ENCODE peak calls at places on chromosome 11, in nine cellular contexts. One of them, this sample, is unnamed.

GRCh38 chr11:103682318-103683184 is 353.9 kb upstream of the DDI1 start:
- DNase-seq in posterior cingulate gyrus: peak; percentile 72
- DNase-seq in hippocampal formation: peak; percentile 60
- DNase-seq in tibial artery: peak; percentile 63
- DNase-seq in psoas muscle: no peak
- DNase-seq in stimulated activated naive CD8-positive, alpha-beta T cell treated with anti-CD3 and anti-CD28 coated beads, Interleukin-15, Interleukin-2, amounts not matched to agents 100 U/mL and 50 U/mL, for 24 hours: peak; percentile 24
- DNase-seq in astrocyte of the hippocampus: peak; percentile 87
- DNase-seq in Peyer's patch: peak; percentile 66
- DNase-seq in activated CD8-positive, alpha-beta memory T cell treated with anti-CD3 and anti-CD28 coated beads, Interleukin-2, amount 50 U/mL, for 4 hours: peak; percentile 22
- DNase-seq in this sample: peak; percentile 82

GRCh38 chr11:69140635-69141034 is 15.1 kb upstream of the SMIM38 start:
- DNase-seq in posterior cingulate gyrus: no peak
- DNase-seq in hippocampal formation: no peak
- DNase-seq in tibial artery: no peak
- DNase-seq in psoas muscle: no peak
- DNase-seq in stimulated activated naive CD8-positive, alpha-beta T cell treated with anti-CD3 and anti-CD28 coated beads, Interleukin-15, Interleukin-2, amounts not matched to agents 100 U/mL and 50 U/mL, for 24 hours: no peak
- DNase-seq in astrocyte of the hippocampus: no peak
- DNase-seq in Peyer's patch: no peak
- DNase-seq in activated CD8-positive, alpha-beta memory T cell treated with anti-CD3 and anti-CD28 coated beads, Interleukin-2, amount 50 U/mL, for 4 hours: no peak
- DNase-seq in this sample: no peak

GRCh38 chr11:95379460-95379859 is 148.5 kb upstream of the SESN3 start:
- DNase-seq in posterior cingulate gyrus: no peak
- DNase-seq in hippocampal formation: no peak
- DNase-seq in tibial artery: no peak
- DNase-seq in psoas muscle: no peak
- DNase-seq in stimulated activated naive CD8-positive, alpha-beta T cell treated with anti-CD3 and anti-CD28 coated beads, Interleukin-15, Interleukin-2, amounts not matched to agents 100 U/mL and 50 U/mL, for 24 hours: no peak
- DNase-seq in astrocyte of the hippocampus: no peak
- DNase-seq in Peyer's patch: no peak
- DNase-seq in activated CD8-positive, alpha-beta memory T cell treated with anti-CD3 and anti-CD28 coated beads, Interleukin-2, amount 50 U/mL, for 4 hours: no peak
- DNase-seq in this sample: no peak

GRCh38 chr11:124415356-124415923 is 9.2 kb downstream of the OR8B4 start:
- DNase-seq in posterior cingulate gyrus: no peak
- DNase-seq in hippocampal formation: no peak
- DNase-seq in tibial artery: no peak
- DNase-seq in psoas muscle: no peak
- DNase-seq in stimulated activated naive CD8-positive, alpha-beta T cell treated with anti-CD3 and anti-CD28 coated beads, Interleukin-15, Interleukin-2, amounts not matched to agents 100 U/mL and 50 U/mL, for 24 hours: no peak
- DNase-seq in astrocyte of the hippocampus: peak; percentile 34
- DNase-seq in Peyer's patch: no peak
- DNase-seq in activated CD8-positive, alpha-beta memory T cell treated with anti-CD3 and anti-CD28 coated beads, Interleukin-2, amount 50 U/mL, for 4 hours: no peak
- DNase-seq in this sample: peak; percentile 72

GRCh38 chr11:58923300-58923788 is 15.9 kb upstream of the GLYATL1 start:
- DNase-seq in posterior cingulate gyrus: no peak
- DNase-seq in hippocampal formation: no peak
- DNase-seq in tibial artery: no peak
- DNase-seq in psoas muscle: no peak
- DNase-seq in stimulated activated naive CD8-positive, alpha-beta T cell treated with anti-CD3 and anti-CD28 coated beads, Interleukin-15, Interleukin-2, amounts not matched to agents 100 U/mL and 50 U/mL, for 24 hours: no peak
- DNase-seq in astrocyte of the hippocampus: peak; percentile 62
- DNase-seq in Peyer's patch: no peak
- DNase-seq in activated CD8-positive, alpha-beta memory T cell treated with anti-CD3 and anti-CD28 coated beads, Interleukin-2, amount 50 U/mL, for 4 hours: no peak
- DNase-seq in this sample: peak; percentile 70

GRCh38 chr11:18115360-18116127 is 9.7 kb upstream of the SAAL1 start:
- DNase-seq in posterior cingulate gyrus: peak; percentile 77
- DNase-seq in hippocampal formation: peak; percentile 31
- DNase-seq in tibial artery: peak; percentile 32
- DNase-seq in psoas muscle: no peak
- DNase-seq in stimulated activated naive CD8-positive, alpha-beta T cell treated with anti-CD3 and anti-CD28 coated beads, Interleukin-15, Interleukin-2, amounts not matched to agents 100 U/mL and 50 U/mL, for 24 hours: peak; percentile 70
- DNase-seq in astrocyte of the hippocampus: peak; percentile 77
- DNase-seq in Peyer's patch: peak; percentile 83
- DNase-seq in activated CD8-positive, alpha-beta memory T cell treated with anti-CD3 and anti-CD28 coated beads, Interleukin-2, amount 50 U/mL, for 4 hours: peak; percentile 59
- DNase-seq in this sample: peak; percentile 86

GRCh38 chr11:92869716-92870115 is 99.7 kb upstream of the MTNR1B start:
- DNase-seq in posterior cingulate gyrus: no peak
- DNase-seq in hippocampal formation: no peak
- DNase-seq in tibial artery: no peak
- DNase-seq in psoas muscle: no peak
- DNase-seq in stimulated activated naive CD8-positive, alpha-beta T cell treated with anti-CD3 and anti-CD28 coated beads, Interleukin-15, Interleukin-2, amounts not matched to agents 100 U/mL and 50 U/mL, for 24 hours: no peak
- DNase-seq in astrocyte of the hippocampus: no peak
- DNase-seq in Peyer's patch: no peak
- DNase-seq in activated CD8-positive, alpha-beta memory T cell treated with anti-CD3 and anti-CD28 coated beads, Interleukin-2, amount 50 U/mL, for 4 hours: no peak
- DNase-seq in this sample: no peak

GRCh38 chr11:128891912-128892398 is 799 bp downstream of the KCNJ5 start:
- DNase-seq in posterior cingulate gyrus: no peak
- DNase-seq in hippocampal formation: no peak
- DNase-seq in tibial artery: no peak
- DNase-seq in psoas muscle: no peak
- DNase-seq in stimulated activated naive CD8-positive, alpha-beta T cell treated with anti-CD3 and anti-CD28 coated beads, Interleukin-15, Interleukin-2, amounts not matched to agents 100 U/mL and 50 U/mL, for 24 hours: no peak
- DNase-seq in astrocyte of the hippocampus: no peak
- DNase-seq in Peyer's patch: peak; percentile 46
- DNase-seq in activated CD8-positive, alpha-beta memory T cell treated with anti-CD3 and anti-CD28 coated beads, Interleukin-2, amount 50 U/mL, for 4 hours: no peak
- DNase-seq in this sample: peak; percentile 49

GRCh38 chr11:132858203-132858602 is 674.1 kb downstream of the OPCML start:
- DNase-seq in posterior cingulate gyrus: peak; percentile 74
- DNase-seq in hippocampal formation: no peak
- DNase-seq in tibial artery: no peak
- DNase-seq in psoas muscle: no peak
- DNase-seq in stimulated activated naive CD8-positive, alpha-beta T cell treated with anti-CD3 and anti-CD28 coated beads, Interleukin-15, Interleukin-2, amounts not matched to agents 100 U/mL and 50 U/mL, for 24 hours: no peak
- DNase-seq in astrocyte of the hippocampus: peak; percentile 36
- DNase-seq in Peyer's patch: no peak
- DNase-seq in activated CD8-positive, alpha-beta memory T cell treated with anti-CD3 and anti-CD28 coated beads, Interleukin-2, amount 50 U/mL, for 4 hours: no peak
- DNase-seq in this sample: peak; percentile 37

GRCh38 chr11:75319035-75319877 is 32.2 kb downstream of the ARRB1 start:
- DNase-seq in posterior cingulate gyrus: peak; percentile 28
- DNase-seq in hippocampal formation: no peak
- DNase-seq in tibial artery: no peak
- DNase-seq in psoas muscle: peak; percentile 32
- DNase-seq in stimulated activated naive CD8-positive, alpha-beta T cell treated with anti-CD3 and anti-CD28 coated beads, Interleukin-15, Interleukin-2, amounts not matched to agents 100 U/mL and 50 U/mL, for 24 hours: no peak
- DNase-seq in astrocyte of the hippocampus: no peak
- DNase-seq in Peyer's patch: peak; percentile 67
- DNase-seq in activated CD8-positive, alpha-beta memory T cell treated with anti-CD3 and anti-CD28 coated beads, Interleukin-2, amount 50 U/mL, for 4 hours: no peak
- DNase-seq in this sample: no peak

GRCh38 chr11:27672836-27673464 is 27.3 kb downstream of the BDNF start:
- DNase-seq in posterior cingulate gyrus: no peak
- DNase-seq in hippocampal formation: no peak
- DNase-seq in tibial artery: no peak
- DNase-seq in psoas muscle: no peak
- DNase-seq in stimulated activated naive CD8-positive, alpha-beta T cell treated with anti-CD3 and anti-CD28 coated beads, Interleukin-15, Interleukin-2, amounts not matched to agents 100 U/mL and 50 U/mL, for 24 hours: no peak
- DNase-seq in astrocyte of the hippocampus: no peak
- DNase-seq in Peyer's patch: no peak
- DNase-seq in activated CD8-positive, alpha-beta memory T cell treated with anti-CD3 and anti-CD28 coated beads, Interleukin-2, amount 50 U/mL, for 4 hours: no peak
- DNase-seq in this sample: no peak

GRCh38 chr11:422249-422656 is 7.5 kb upstream of the SIGIRR start:
- DNase-seq in posterior cingulate gyrus: no peak
- DNase-seq in hippocampal formation: no peak
- DNase-seq in tibial artery: no peak
- DNase-seq in psoas muscle: peak; percentile 15
- DNase-seq in stimulated activated naive CD8-positive, alpha-beta T cell treated with anti-CD3 and anti-CD28 coated beads, Interleukin-15, Interleukin-2, amounts not matched to agents 100 U/mL and 50 U/mL, for 24 hours: no peak
- DNase-seq in astrocyte of the hippocampus: no peak
- DNase-seq in Peyer's patch: no peak
- DNase-seq in activated CD8-positive, alpha-beta memory T cell treated with anti-CD3 and anti-CD28 coated beads, Interleukin-2, amount 50 U/mL, for 4 hours: no peak
- DNase-seq in this sample: no peak

GRCh38 chr11:21401496-21401895 is 732.1 kb downstream of the NELL1 start:
- DNase-seq in posterior cingulate gyrus: no peak
- DNase-seq in hippocampal formation: no peak
- DNase-seq in tibial artery: no peak
- DNase-seq in psoas muscle: no peak
- DNase-seq in stimulated activated naive CD8-positive, alpha-beta T cell treated with anti-CD3 and anti-CD28 coated beads, Interleukin-15, Interleukin-2, amounts not matched to agents 100 U/mL and 50 U/mL, for 24 hours: no peak
- DNase-seq in astrocyte of the hippocampus: no peak
- DNase-seq in Peyer's patch: no peak
- DNase-seq in activated CD8-positive, alpha-beta memory T cell treated with anti-CD3 and anti-CD28 coated beads, Interleukin-2, amount 50 U/mL, for 4 hours: no peak
- DNase-seq in this sample: no peak